ENCODE peak calls at places on chromosomes 12 and 14, in nine cellular contexts. One of them, this sample, is unnamed.

GRCh38 chr12:4353785-4354208 is 25.7 kb downstream of the FGF23 start:
- DNase-seq in Right ventricle myocardium superior: no peak
- DNase-seq in ELR: peak; percentile 31
- DNase-seq in T-cell: peak; percentile 6
- DNase-seq in Calu3: no peak
- DNase-seq in frontal cortex: no peak
- DNase-seq in endothelial cell: no peak
- DNase-seq in NCI-H2081: peak; percentile 5
- DNase-seq in GDM1: no peak
- DNase-seq in this sample: no peak

GRCh38 chr12:101824831-101825230 is 5.9 kb downstream of the GNPTAB start:
- DNase-seq in Right ventricle myocardium superior: no peak
- DNase-seq in ELR: no peak
- DNase-seq in T-cell: no peak
- DNase-seq in Calu3: no peak
- DNase-seq in frontal cortex: no peak
- DNase-seq in endothelial cell: no peak
- DNase-seq in NCI-H2081: no peak
- DNase-seq in GDM1: no peak
- DNase-seq in this sample: no peak

GRCh38 chr14:100979780-100980179 is 76.3 kb upstream of the RTL1 start:
- DNase-seq in Right ventricle myocardium superior: no peak
- DNase-seq in ELR: peak; percentile 90
- DNase-seq in T-cell: no peak
- DNase-seq in Calu3: no peak
- DNase-seq in frontal cortex: no peak
- DNase-seq in endothelial cell: no peak
- DNase-seq in NCI-H2081: no peak
- DNase-seq in GDM1: no peak
- DNase-seq in this sample: peak; percentile 75

GRCh38 chr14:50060871-50061663 is 55.3 kb downstream of the VCPKMT start:
- DNase-seq in Right ventricle myocardium superior: peak; percentile 58
- DNase-seq in ELR: peak; percentile 96
- DNase-seq in T-cell: no peak
- DNase-seq in Calu3: peak; percentile 57
- DNase-seq in frontal cortex: peak; percentile 74
- DNase-seq in endothelial cell: peak; percentile 23
- DNase-seq in NCI-H2081: peak; percentile 41
- DNase-seq in GDM1: peak; percentile 49
- DNase-seq in this sample: peak; percentile 95

GRCh38 chr12:58540480-58541299 is 379.6 kb downstream of the LRIG3 start:
- DNase-seq in Right ventricle myocardium superior: peak; percentile 69
- DNase-seq in ELR: peak; percentile 84
- DNase-seq in T-cell: no peak
- DNase-seq in Calu3: peak; percentile 83
- DNase-seq in frontal cortex: no peak
- DNase-seq in endothelial cell: peak; percentile 75
- DNase-seq in NCI-H2081: peak; percentile 89
- DNase-seq in GDM1: peak; percentile 29
- DNase-seq in this sample: peak; percentile 86

GRCh38 chr12:108823804-108824203 is 33.6 kb downstream of the SSH1 start:
- DNase-seq in Right ventricle myocardium superior: no peak
- DNase-seq in ELR: no peak
- DNase-seq in T-cell: no peak
- DNase-seq in Calu3: no peak
- DNase-seq in frontal cortex: no peak
- DNase-seq in endothelial cell: no peak
- DNase-seq in NCI-H2081: no peak
- DNase-seq in GDM1: no peak
- DNase-seq in this sample: no peak

GRCh38 chr14:101789222-101789621 is 27.7 kb downstream of the PPP2R5C start:
- DNase-seq in Right ventricle myocardium superior: peak; percentile 55
- DNase-seq in ELR: no peak
- DNase-seq in T-cell: no peak
- DNase-seq in Calu3: no peak
- DNase-seq in frontal cortex: no peak
- DNase-seq in endothelial cell: no peak
- DNase-seq in NCI-H2081: no peak
- DNase-seq in GDM1: no peak
- DNase-seq in this sample: no peak

GRCh38 chr12:93714382-93714781 is 37.2 kb downstream of the CRADD start:
- DNase-seq in Right ventricle myocardium superior: no peak
- DNase-seq in ELR: no peak
- DNase-seq in T-cell: no peak
- DNase-seq in Calu3: no peak
- DNase-seq in frontal cortex: no peak
- DNase-seq in endothelial cell: no peak
- DNase-seq in NCI-H2081: no peak
- DNase-seq in GDM1: no peak
- DNase-seq in this sample: peak; percentile 29

GRCh38 chr12:54684636-54685630 is 36.8 kb upstream of the DCD start:
- DNase-seq in Right ventricle myocardium superior: no peak
- DNase-seq in ELR: no peak
- DNase-seq in T-cell: no peak
- DNase-seq in Calu3: no peak
- DNase-seq in frontal cortex: no peak
- DNase-seq in endothelial cell: no peak
- DNase-seq in NCI-H2081: no peak
- DNase-seq in GDM1: no peak
- DNase-seq in this sample: no peak

GRCh38 chr14:92254786-92255185 is 68.2 kb upstream of the SLC24A4 start:
- DNase-seq in Right ventricle myocardium superior: peak; percentile 84
- DNase-seq in ELR: no peak
- DNase-seq in T-cell: no peak
- DNase-seq in Calu3: no peak
- DNase-seq in frontal cortex: peak; percentile 43
- DNase-seq in endothelial cell: peak; percentile 61
- DNase-seq in NCI-H2081: no peak
- DNase-seq in GDM1: no peak
- DNase-seq in this sample: no peak

GRCh38 chr14:74653386-74654138 is 41.5 kb upstream of the LTBP2 start:
- DNase-seq in Right ventricle myocardium superior: no peak
- DNase-seq in ELR: no peak
- DNase-seq in T-cell: no peak
- DNase-seq in Calu3: no peak
- DNase-seq in frontal cortex: no peak
- DNase-seq in endothelial cell: no peak
- DNase-seq in NCI-H2081: no peak
- DNase-seq in GDM1: no peak
- DNase-seq in this sample: no peak

GRCh38 chr14:96056509-96057422 is 17.6 kb downstream of the C14orf132 start:
- DNase-seq in Right ventricle myocardium superior: no peak
- DNase-seq in ELR: no peak
- DNase-seq in T-cell: no peak
- DNase-seq in Calu3: peak; percentile 40
- DNase-seq in frontal cortex: no peak
- DNase-seq in endothelial cell: no peak
- DNase-seq in NCI-H2081: no peak
- DNase-seq in GDM1: no peak
- DNase-seq in this sample: no peak

GRCh38 chr12:31368666-31369361 is 42.9 kb upstream of the SINHCAF start:
- DNase-seq in Right ventricle myocardium superior: no peak
- DNase-seq in ELR: peak; percentile 13
- DNase-seq in T-cell: no peak
- DNase-seq in Calu3: peak; percentile 2
- DNase-seq in frontal cortex: no peak
- DNase-seq in endothelial cell: no peak
- DNase-seq in NCI-H2081: no peak
- DNase-seq in GDM1: no peak
- DNase-seq in this sample: no peak

GRCh38 chr12:8081228-8081920 is 700 bp upstream of the NECAP1 start:
- DNase-seq in Right ventricle myocardium superior: no peak
- DNase-seq in ELR: peak; percentile 33
- DNase-seq in T-cell: no peak
- DNase-seq in Calu3: peak; percentile 6
- DNase-seq in frontal cortex: no peak
- DNase-seq in endothelial cell: no peak
- DNase-seq in NCI-H2081: no peak
- DNase-seq in GDM1: no peak
- DNase-seq in this sample: peak; percentile 8

GRCh38 chr12:93918900-93919299 is 229.5 kb upstream of the PLXNC1 start:
- DNase-seq in Right ventricle myocardium superior: no peak
- DNase-seq in ELR: no peak
- DNase-seq in T-cell: no peak
- DNase-seq in Calu3: no peak
- DNase-seq in frontal cortex: no peak
- DNase-seq in endothelial cell: no peak
- DNase-seq in NCI-H2081: no peak
- DNase-seq in GDM1: no peak
- DNase-seq in this sample: no peak

GRCh38 chr12:6773662-6774351 is 1.5 kb downstream of the LAG3 start:
- DNase-seq in Right ventricle myocardium superior: no peak
- DNase-seq in ELR: no peak
- DNase-seq in T-cell: no peak
- DNase-seq in Calu3: no peak
- DNase-seq in frontal cortex: no peak
- DNase-seq in endothelial cell: no peak
- DNase-seq in NCI-H2081: no peak
- DNase-seq in GDM1: no peak
- DNase-seq in this sample: no peak

GRCh38 chr12:1189163-1189562 is 198.1 kb downstream of the ERC1 start:
- DNase-seq in Right ventricle myocardium superior: no peak
- DNase-seq in ELR: peak; percentile 83
- DNase-seq in T-cell: no peak
- DNase-seq in Calu3: no peak
- DNase-seq in frontal cortex: no peak
- DNase-seq in endothelial cell: no peak
- DNase-seq in NCI-H2081: no peak
- DNase-seq in GDM1: no peak
- DNase-seq in this sample: peak; percentile 50